ENCODE peak calls at places on chromosomes 6 and 20, in six cellular contexts. S, Y, R, B, O and K are unnamed samples.
A peak's percentile ranks its signal among the peaks of the same experiment; 100 is the strongest.

GRCh38 chr6:4350571-4351505 is 215.5 kb upstream of the ECI2 start:
- DNase-seq in S (no peak), Y (no peak), R (no peak), B (no peak), O (peak; percentile 78), K (no peak)

GRCh38 chr20:1467355-1468116 is 887 bp upstream of the NSFL1C start:
- DNase-seq in S (peak; percentile 38), Y (no peak), R (no peak), B (no peak), O (no peak), K (peak; percentile 45)

GRCh38 chr6:157651731-157652490 is 171.1 kb upstream of the SNX9 start:
- DNase-seq in S (no peak), Y (no peak), R (no peak), B (no peak), O (no peak), K (no peak)

GRCh38 chr6:44004625-44005506 is 122.4 kb downstream of the MRPL14 start:
- DNase-seq in S (no peak), Y (peak; percentile 35), R (no peak), B (no peak), O (no peak), K (no peak)

GRCh38 chr6:14877758-14878157 is 368.1 kb upstream of the JARID2 start:
- DNase-seq in S (no peak), Y (no peak), R (no peak), B (no peak), O (no peak), K (no peak)

GRCh38 chr20:61056136-61056535 is 195.9 kb upstream of the CDH4 start:
- DNase-seq in S (no peak), Y (no peak), R (no peak), B (no peak), O (no peak), K (no peak)

GRCh38 chr20:50218987-50219435 is 28.4 kb downstream of the CEBPB start:
- DNase-seq in S (no peak), Y (no peak), R (no peak), B (no peak), O (peak; percentile 44), K (no peak)

GRCh38 chr20:63125893-63126601 is 89.9 kb downstream of the YTHDF1 start:
- DNase-seq in S (no peak), Y (no peak), R (no peak), B (no peak), O (no peak), K (no peak)

GRCh38 chr20:37193226-37193625 is 13.9 kb upstream of the MROH8 start:
- DNase-seq in S (no peak), Y (no peak), R (no peak), B (no peak), O (no peak), K (no peak)